ENCODE peak calls at places on chromosome 21, in six cellular contexts. I is nephron progenitor cell, L is substantia nigra, U is fibroblast of lung, P is NCI-H1105, J is B cell. R is an unnamed sample.

GRCh38 chr21:43757601-43758000 is 18.5 kb downstream of the CSTB start:
- DNase-seq in I (no peak), L (no peak), U (no peak), P (no peak), J (no peak), R (no peak)

GRCh38 chr21:32940079-32941014 is 85.4 kb upstream of the OLIG2 start:
- DNase-seq in I (peak; percentile 44), L (no peak), U (peak; percentile 34), P (peak; percentile 47), J (peak; percentile 67), R (peak; percentile 32)

GRCh38 chr21:34835526-34835925 is 166.7 kb downstream of the CLIC6 start:
- DNase-seq in I (no peak), L (no peak), U (no peak), P (no peak), J (no peak), R (no peak)

GRCh38 chr21:34129971-34130597 is 56.7 kb downstream of the MRPS6 start:
- DNase-seq in I (no peak), L (no peak), U (peak; percentile 47), P (no peak), J (no peak), R (no peak)

GRCh38 chr21:17688912-17689874 is 76.5 kb upstream of the BTG3 start:
- DNase-seq in I (no peak), L (peak; percentile 22), U (peak; percentile 67), P (peak; percentile 85), J (peak; percentile 20), R (no peak)

GRCh38 chr21:45111703-45112102 is 37.3 kb downstream of the ADARB1 start:
- DNase-seq in I (no peak), L (no peak), U (no peak), P (no peak), J (no peak), R (no peak)

GRCh38 chr21:39451332-39452206 is at the start of gene SH3BGR:
- DNase-seq in I (peak; percentile 36), L (peak; percentile 49), U (peak; percentile 17), P (no peak), J (no peak), R (no peak)

GRCh38 chr21:38334866-38335265 is 78.1 kb downstream of the KCNJ15 start:
- DNase-seq in I (no peak), L (no peak), U (no peak), P (no peak), J (no peak), R (no peak)

GRCh38 chr21:33412832-33413519 is 9.8 kb downstream of the IFNGR2 start:
- DNase-seq in I (no peak), L (no peak), U (no peak), P (no peak), J (no peak), R (no peak)